ENCODE peak calls at places on chromosomes 12 and 14, in nine cellular contexts. K is K562, B is neural progenitor cell, A is psoas muscle, W is brain microvascular endothelial cell, E is kidney epithelial cell, U is IMR-90, J is lung, R is OCI-LY7. F is an unnamed sample.

GRCh38 chr12:100901266-100901665 is 106.7 kb downstream of the ANO4 start:
- DNase-seq in K (no peak), B (no peak), A (no peak), W (no peak), E (no peak), U (no peak), J (no peak), R (no peak), F (no peak)

GRCh38 chr14:22838631-22839041 is 2.3 kb downstream of the MMP14 start:
- DNase-seq in K (no peak), B (no peak), A (peak), W (peak), E (no peak), U (peak), J (no peak), R (no peak), F (peak)

GRCh38 chr14:105315211-105315721 is 718 bp downstream of the PACS2 start:
- DNase-seq in K (no peak), B (peak), A (peak), W (no peak), E (no peak), U (no peak), J (no peak), R (peak), F (peak)

GRCh38 chr14:67566908-67567307 is 33.2 kb downstream of the PIGH start:
- DNase-seq in K (no peak), B (peak), A (peak), W (no peak), E (no peak), U (no peak), J (no peak), R (no peak), F (peak)

GRCh38 chr12:101127521-101128219 is 82.4 kb downstream of the SLC5A8 start:
- DNase-seq in K (peak), B (no peak), A (no peak), W (no peak), E (no peak), U (peak), J (no peak), R (no peak), F (no peak)

GRCh38 chr12:31220633-31221565 is 105.1 kb downstream of the SINHCAF start:
- DNase-seq in K (no peak), B (no peak), A (no peak), W (peak), E (no peak), U (peak), J (no peak), R (no peak), F (peak)

GRCh38 chr14:23926543-23926942 is 27.0 kb upstream of the DHRS4 start:
- DNase-seq in K (no peak), B (no peak), A (no peak), W (no peak), E (no peak), U (no peak), J (no peak), R (no peak), F (no peak)

GRCh38 chr12:47903927-47904646 is 707 bp downstream of the VDR start:
- DNase-seq in K (peak), B (no peak), A (peak), W (peak), E (peak), U (peak), J (peak), R (no peak), F (peak)

GRCh38 chr12:45989857-45990467 is 412 bp downstream of the SCAF11 start:
- DNase-seq in K (peak), B (peak), A (peak), W (peak), E (no peak), U (peak), J (no peak), R (no peak), F (peak)

GRCh38 chr14:103292426-103293374 is 41.3 kb upstream of the EIF5 start:
- DNase-seq in K (peak), B (peak), A (peak), W (peak), E (no peak), U (peak), J (peak), R (peak), F (peak)

GRCh38 chr12:65891987-65892481 is 67.8 kb downstream of the HMGA2 start:
- DNase-seq in K (no peak), B (no peak), A (peak), W (peak), E (peak), U (peak), J (peak), R (no peak), F (peak)

GRCh38 chr12:56257071-56257470 is 1.1 kb downstream of the ANKRD52 start:
- DNase-seq in K (no peak), B (no peak), A (no peak), W (no peak), E (no peak), U (no peak), J (no peak), R (no peak), F (no peak)

GRCh38 chr12:131012279-131013069 is 58.8 kb downstream of the ADGRD1 start:
- DNase-seq in K (no peak), B (no peak), A (no peak), W (no peak), E (no peak), U (no peak), J (no peak), R (no peak), F (no peak)

GRCh38 chr12:57896437-57897201 is 44.7 kb upstream of the ATP23 start:
- DNase-seq in K (no peak), B (peak), A (peak), W (peak), E (no peak), U (peak), J (peak), R (no peak), F (peak)

GRCh38 chr14:101854366-101854765 is 92.9 kb downstream of the PPP2R5C start:
- DNase-seq in K (no peak), B (no peak), A (no peak), W (no peak), E (no peak), U (peak), J (no peak), R (no peak), F (peak)

GRCh38 chr12:65055874-65056273 is 65.2 kb downstream of the WIF1 start:
- DNase-seq in K (no peak), B (peak), A (no peak), W (no peak), E (no peak), U (no peak), J (no peak), R (no peak), F (no peak)

GRCh38 chr12:45583011-45583657 is 146.4 kb upstream of the ARID2 start:
- DNase-seq in K (no peak), B (no peak), A (no peak), W (peak), E (no peak), U (peak), J (no peak), R (no peak), F (no peak)

GRCh38 chr12:56581418-56582145 is 48.5 kb downstream of the BAZ2A start:
- DNase-seq in K (peak), B (no peak), A (no peak), W (peak), E (no peak), U (peak), J (no peak), R (no peak), F (peak)

GRCh38 chr12:54479421-54479820 is 6.0 kb upstream of the GTSF1 start:
- DNase-seq in K (no peak), B (no peak), A (no peak), W (peak), E (no peak), U (peak), J (no peak), R (no peak), F (no peak)

GRCh38 chr12:15563683-15564082 is 225.5 kb downstream of the EPS8 start:
- DNase-seq in K (no peak), B (no peak), A (no peak), W (peak), E (no peak), U (peak), J (no peak), R (no peak), F (peak)

GRCh38 chr12:102118874-102119273 is 1.0 kb downstream of the NUP37 start:
- DNase-seq in K (no peak), B (no peak), A (no peak), W (no peak), E (no peak), U (peak), J (no peak), R (no peak), F (no peak)

GRCh38 chr12:110528277-110528839 is 26.2 kb downstream of the RAD9B start:
- DNase-seq in K (no peak), B (no peak), A (no peak), W (no peak), E (no peak), U (no peak), J (no peak), R (no peak), F (no peak)

GRCh38 chr14:77177623-77178185 is 3.9 kb upstream of the TMEM63C start:
- DNase-seq in K (no peak), B (no peak), A (no peak), W (no peak), E (no peak), U (no peak), J (no peak), R (no peak), F (no peak)

GRCh38 chr12:26338574-26339572 is 143.5 kb downstream of the SSPN start:
- DNase-seq in K (no peak), B (no peak), A (no peak), W (peak), E (peak), U (peak), J (no peak), R (no peak), F (peak)

GRCh38 chr12:47775100-47775911 is 2.3 kb downstream of the SLC48A1 start:
- DNase-seq in K (peak), B (no peak), A (peak), W (no peak), E (no peak), U (no peak), J (no peak), R (no peak), F (peak)

GRCh38 chr14:50312734-50313054 is 570 bp downstream of the DMAC2L start:
- DNase-seq in K (no peak), B (no peak), A (no peak), W (no peak), E (no peak), U (no peak), J (no peak), R (peak), F (peak)
- H3K4me3 ChIP-seq in K (peak), B (peak), A (peak), W (peak), E (peak), U (peak), J (peak), R (peak), F (peak)

GRCh38 chr14:56587701-56588100 is 8.1 kb downstream of the TMEM260 start:
- DNase-seq in K (no peak), B (no peak), A (no peak), W (no peak), E (no peak), U (no peak), J (no peak), R (no peak), F (no peak)
- TF ChIP-seq CTCF in K (no peak), B (no peak), A (no peak), W (no peak), E (no peak), U (no peak), J (no peak), R (no peak), F (no peak)

DNA sequence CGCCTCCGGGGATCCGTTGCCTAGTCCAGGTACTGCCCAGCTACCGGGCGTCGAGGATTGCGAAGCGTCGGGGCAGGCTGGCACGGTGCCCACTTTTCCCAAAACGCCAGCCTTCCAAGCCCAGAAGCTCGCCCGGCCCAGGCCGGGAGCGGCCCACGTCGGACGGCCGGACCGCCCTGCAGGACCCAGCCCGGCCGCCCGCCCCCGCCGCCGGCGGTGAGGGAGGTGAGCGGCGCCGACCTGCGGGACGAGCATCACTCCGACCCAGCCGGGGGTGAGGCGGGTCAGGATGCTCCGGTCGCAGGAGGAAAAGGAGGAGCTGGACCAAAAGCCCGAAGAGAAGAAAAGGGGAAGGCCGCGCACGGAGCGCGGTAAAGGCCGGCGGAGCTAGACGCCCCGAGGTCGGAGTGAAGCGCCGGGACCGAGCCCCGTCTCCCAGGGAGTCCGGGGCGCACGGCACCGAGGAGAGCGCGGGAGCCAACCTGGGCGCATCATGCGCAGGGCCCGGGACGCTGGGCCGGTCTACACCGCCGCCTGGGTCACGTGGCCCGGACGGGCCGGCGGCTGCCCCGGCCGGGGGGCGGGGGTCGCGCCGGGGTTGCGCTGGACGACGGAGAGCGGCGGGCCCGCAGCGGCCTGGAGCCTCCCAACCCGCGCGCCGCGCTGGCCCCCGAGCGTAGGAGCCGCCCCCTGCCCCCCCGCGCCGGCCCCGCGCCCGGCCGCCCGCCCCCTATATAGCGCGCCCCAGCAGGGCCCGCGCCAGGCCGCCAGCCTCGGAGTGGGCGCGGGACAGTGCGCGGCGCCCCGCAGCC is at the start of gene AQP5:
- DNase-seq in K (no peak), B (peak), A (no peak), W (no peak), E (no peak), U (no peak), J (no peak), R (no peak), F (no peak)
- H3K4me3 ChIP-seq in K (no peak), B (peak), A (peak), W (peak), E (peak), U (no peak), J (no peak), R (no peak), F (no peak)

GRCh38 chr12:123807002-123807401 is 44.9 kb downstream of the DNAH10 start:
- DNase-seq in K (no peak), B (no peak), A (no peak), W (no peak), E (no peak), U (no peak), J (no peak), R (no peak), F (no peak)

GRCh38 chr12:123805119-123805518 is 43.0 kb downstream of the DNAH10 start:
- DNase-seq in K (no peak), B (no peak), A (no peak), W (no peak), E (no peak), U (no peak), J (no peak), R (no peak), F (no peak)

GRCh38 chr12:123798518-123798917 is 36.4 kb downstream of the DNAH10 start:
- DNase-seq in K (no peak), B (no peak), A (no peak), W (no peak), E (no peak), U (no peak), J (no peak), R (no peak), F (no peak)

GRCh38 chr12:123799227-123799626 is 37.1 kb downstream of the DNAH10 start:
- DNase-seq in K (no peak), B (no peak), A (no peak), W (no peak), E (no peak), U (no peak), J (no peak), R (no peak), F (no peak)

GRCh38 chr12:123801573-123802178 is 39.6 kb downstream of the DNAH10 start:
- DNase-seq in K (no peak), B (no peak), A (no peak), W (no peak), E (no peak), U (peak), J (no peak), R (peak), F (peak)
- TF ChIP-seq CTCF in K (peak), B (peak), A (peak), W (no peak), E (peak), U (peak), J (no peak), R (peak), F (peak)

GRCh38 chr12:14257303-14257733 is 108.2 kb upstream of the ATF7IP start:
- DNase-seq in K (no peak), B (no peak), A (no peak), W (no peak), E (no peak), U (no peak), J (no peak), R (no peak), F (no peak)
- H3K4me3 ChIP-seq in K (no peak), B (no peak), A (peak), W (no peak), E (no peak), U (no peak), J (no peak), R (peak), F (no peak)

GRCh38 chr14:36069535-36069900 is 107.0 kb downstream of the PTCSC3 start:
- DNase-seq in K (peak), B (peak), A (no peak), W (peak), E (no peak), U (peak), J (peak), R (peak), F (peak)
- TF ChIP-seq CTCF in K (peak), B (peak), A (peak), W (peak), E (peak), U (peak), J (no peak), R (peak), F (peak)

GRCh38 chr12:104360988-104361707 is 57.6 kb downstream of the EID3 start:
- DNase-seq in K (peak), B (no peak), A (no peak), W (peak), E (no peak), U (peak), J (no peak), R (no peak), F (no peak)
- H3K4me3 ChIP-seq in K (no peak), B (no peak), A (no peak), W (no peak), E (no peak), U (no peak), J (no peak), R (no peak), F (no peak)

GRCh38 chr14:35215110-35215872 is 76.9 kb upstream of the PSMA6 start:
- DNase-seq in K (no peak), B (peak), A (no peak), W (peak), E (peak), U (peak), J (no peak), R (peak), F (peak)
- TF ChIP-seq CTCF in K (no peak), B (peak), A (peak), W (peak), E (peak), U (peak), J (no peak), R (peak), F (peak)

GRCh38 chr12:67208326-67209067 is 60.7 kb upstream of the CAND1 start:
- DNase-seq in K (no peak), B (no peak), A (no peak), W (no peak), E (no peak), U (no peak), J (no peak), R (no peak), F (no peak)
- H3K4me3 ChIP-seq in K (no peak), B (no peak), A (no peak), W (no peak), E (no peak), U (no peak), J (no peak), R (no peak), F (no peak)

F was measured in epithelial cell of esophagus.